ENCODE peak calls at places on chromosomes 13 and 19, in five cellular contexts. M, E, G, X and W are unnamed samples.
A peak's percentile ranks its signal among the peaks of the same experiment; 100 is the strongest.

GRCh38 chr13:33258437-33259193 is 26.9 kb downstream of the STARD13 start:
- DNase-seq in M (no peak), E (peak; percentile 48), G (no peak), X (no peak), W (no peak)

GRCh38 chr13:39159393-39159792 is 121.1 kb downstream of the NHLRC3 start:
- DNase-seq in M (no peak), E (no peak), G (no peak), X (no peak), W (no peak)

GRCh38 chr19:18300930-18301717 is 19.7 kb upstream of the JUND start:
- DNase-seq in M (peak; percentile 60), E (peak; percentile 54), G (peak; percentile 94), X (peak; percentile 83), W (no peak)

GRCh38 chr13:110920038-110920437 is 5.2 kb upstream of the ANKRD10 start:
- DNase-seq in M (peak; percentile 52), E (no peak), G (no peak), X (no peak), W (no peak)

GRCh38 chr19:14050512-14050911 is 11.4 kb downstream of the PALM3 start:
- DNase-seq in M (no peak), E (no peak), G (no peak), X (no peak), W (no peak)

GRCh38 chr13:95677564-95678386 is 836 bp downstream of the DNAJC3 start:
- DNase-seq in M (peak; percentile 62), E (peak; percentile 34), G (peak; percentile 92), X (no peak), W (no peak)

GRCh38 chr13:34594507-34594906 is 347.6 kb upstream of the NBEA start:
- DNase-seq in M (no peak), E (no peak), G (no peak), X (no peak), W (no peak)

GRCh38 chr19:41424335-41425173 is 2.6 kb downstream of the B3GNT8 start:
- DNase-seq in M (no peak), E (no peak), G (no peak), X (no peak), W (no peak)

GRCh38 chr19:15118789-15119494 is 11.7 kb downstream of the SYDE1 start:
- DNase-seq in M (no peak), E (no peak), G (no peak), X (no peak), W (no peak)

GRCh38 chr13:91632071-91632470 is 233.7 kb downstream of the GPC5 start:
- DNase-seq in M (no peak), E (no peak), G (no peak), X (no peak), W (no peak)

GRCh38 chr13:103067751-103068563 is 1.7 kb upstream of the SLC10A2 start:
- DNase-seq in M (no peak), E (no peak), G (no peak), X (no peak), W (no peak)

GRCh38 chr19:19537321-19538048 is 580 bp upstream of the CILP2 start:
- DNase-seq in M (no peak), E (no peak), G (no peak), X (no peak), W (no peak)

GRCh38 chr13:20565120-20565736 is 1.7 kb upstream of the IFT88 start:
- DNase-seq in M (no peak), E (no peak), G (no peak), X (no peak), W (no peak)

GRCh38 chr19:8445488-8446001 is 770 bp downstream of the HNRNPM start:
- DNase-seq in M (peak; percentile 64), E (peak; percentile 43), G (peak; percentile 88), X (peak; percentile 55), W (no peak)

GRCh38 chr19:1860821-1861598 is 2.4 kb downstream of the KLF16 start:
- DNase-seq in M (no peak), E (no peak), G (no peak), X (no peak), W (no peak)
- H3K4me3 ChIP-seq in M (no peak overlapping the region), E (peak overlapping the region; percentile 86), G (no peak overlapping the region), X (no peak overlapping the region), W (no peak overlapping the region)

GRCh38 chr19:2308114-2308556 is at the start of gene LINGO3:
- DNase-seq in M (no peak), E (no peak), G (no peak), X (no peak), W (no peak)

GRCh38 chr19:2307518-2308012 is 389 bp downstream of the LINGO3 start:
- DNase-seq in M (no peak), E (no peak), G (no peak), X (no peak), W (no peak)

GRCh38 chr19:2305424-2305823 is 2.5 kb downstream of the LINGO3 start:
- DNase-seq in M (no peak), E (no peak), G (no peak), X (no peak), W (no peak)

GRCh38 chr19:2306971-2307370 is 983 bp downstream of the LINGO3 start:
- DNase-seq in M (no peak), E (no peak), G (no peak), X (no peak), W (no peak)

DNA sequence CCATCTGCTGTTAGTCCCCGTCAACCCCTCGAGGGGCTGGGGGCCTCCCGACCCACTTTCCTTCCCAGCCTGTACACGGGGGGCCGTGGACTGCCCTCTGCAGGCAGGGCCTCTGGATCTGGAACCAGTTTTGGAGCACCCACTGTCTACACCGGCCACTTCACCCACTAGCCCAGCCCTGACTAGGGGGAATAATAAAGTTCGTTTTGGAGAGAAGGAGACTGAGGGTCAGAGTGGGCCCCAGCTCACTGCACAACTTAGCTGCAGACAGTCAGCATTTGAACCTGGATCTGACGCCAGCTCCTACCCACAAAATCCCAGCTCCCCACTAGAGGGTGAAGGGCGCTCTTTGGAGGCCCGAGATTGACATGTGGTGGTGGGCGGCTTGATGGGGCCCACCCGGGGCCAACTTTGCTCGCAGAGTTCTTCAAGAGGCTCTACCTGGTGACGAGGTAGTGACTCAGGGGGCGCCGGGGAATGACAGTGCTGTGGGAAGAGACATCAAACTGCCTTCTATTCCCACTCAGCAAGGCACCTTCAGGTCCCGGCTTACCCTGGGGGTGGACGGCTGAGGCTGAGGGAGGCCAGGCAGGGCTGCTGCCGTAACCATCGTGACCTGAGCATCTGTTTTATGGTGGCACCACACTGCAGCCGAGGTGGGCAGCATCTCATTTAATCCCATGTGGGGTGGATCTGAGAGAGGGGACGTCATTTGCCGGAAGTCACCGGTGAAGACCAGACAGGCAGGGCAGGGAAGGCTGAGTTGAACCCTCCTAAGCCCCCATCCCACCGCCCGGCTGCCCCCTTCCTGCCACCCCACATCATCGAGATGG is 1.8 kb downstream of the LINGO3 start:
- DNase-seq in M (no peak), E (no peak), G (no peak), X (no peak), W (no peak)
- H3K4me3 ChIP-seq in M (no peak overlapping the region), E (no peak overlapping the region), G (no peak overlapping the region), X (no peak overlapping the region), W (no peak overlapping the region)

GRCh38 chr13:48571121-48571901 is 38.4 kb upstream of the RCBTB2 start:
- DNase-seq in M (peak; percentile 39), E (peak; percentile 93), G (no peak), X (no peak), W (peak; percentile 53)
- H3K4me3 ChIP-seq in M (no peak overlapping the region), E (peak overlapping the region; percentile 33), G (no peak overlapping the region), X (no peak overlapping the region), W (peak overlapping the region; percentile 10)

DNA sequence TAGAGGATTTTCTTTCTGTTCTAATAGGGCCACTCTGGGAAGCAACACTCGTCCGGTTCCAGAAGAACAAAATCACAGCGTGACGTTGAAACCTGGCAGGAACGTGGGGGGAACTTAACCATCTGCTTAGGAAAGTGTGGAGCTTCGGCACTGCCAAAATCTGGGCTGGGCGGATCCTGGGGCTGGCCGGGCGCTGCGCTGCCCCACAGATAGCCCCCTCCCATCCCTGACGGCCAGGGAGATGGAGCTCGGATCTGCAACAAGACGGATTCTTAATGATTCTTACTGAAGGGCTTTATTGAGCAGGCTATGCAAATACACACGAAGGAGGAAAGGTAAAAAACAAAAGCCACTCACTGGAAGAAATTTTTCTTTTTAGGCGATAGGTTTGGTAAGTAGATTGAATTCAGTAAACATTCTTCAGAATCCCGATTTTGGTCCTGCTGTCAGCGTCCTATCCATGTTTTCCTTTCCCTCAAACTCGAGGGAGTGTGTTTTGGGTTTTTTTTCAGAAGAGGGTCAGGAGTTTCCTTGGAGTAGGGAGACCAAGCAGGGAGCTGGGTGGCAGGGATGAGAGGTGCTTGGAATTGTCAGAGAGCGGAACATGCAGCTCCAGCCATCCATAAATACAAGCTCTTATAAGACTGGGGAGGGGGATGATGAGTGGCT is 1.4 kb upstream of the PCDH8 start:
- DNase-seq in M (no peak), E (no peak), G (no peak), X (no peak), W (no peak)
- H3K4me3 ChIP-seq in M (no peak overlapping the region), E (no peak overlapping the region), G (no peak overlapping the region), X (no peak overlapping the region), W (no peak overlapping the region)